ENCODE peak calls at places on chromosomes 4 and X, in four cellular contexts. V is WTC11, A is K562, W is A549. K is an unnamed sample.

GRCh38 chr4:151730003-151730559 is 30.7 kb downstream of the GATB start:
- DNase-seq in V (peak), A (no peak), W (peak), K (no peak)

GRCh38 chr4:168293386-168293975 is 25.1 kb downstream of the DDX60 start:
- DNase-seq in V (no peak), A (no peak), W (no peak), K (no peak)

GRCh38 chr4:168411318-168412150 is 68.8 kb downstream of the DDX60L start:
- DNase-seq in V (no peak), A (no peak), W (no peak), K (no peak)

GRCh38 chrX:118552501-118552900 is 56.9 kb downstream of the DOCK11 start:
- DNase-seq in V (no peak), A (no peak), W (peak), K (no peak)

GRCh38 chr4:169412046-169412445 is 141.3 kb upstream of the SH3RF1 start:
- DNase-seq in V (no peak), A (no peak), W (no peak), K (no peak)

GRCh38 chrX:45807572-45808425 is 607.1 kb upstream of the DIPK2B start:
- DNase-seq in V (no peak), A (no peak), W (peak), K (no peak)

GRCh38 chrX:137418086-137418485 is 147.8 kb upstream of the ZIC3 start:
- DNase-seq in V (no peak), A (no peak), W (no peak), K (no peak)

GRCh38 chr4:73259552-73260140 is 1.0 kb upstream of the ANKRD17 start:
- DNase-seq in V (no peak), A (peak), W (no peak), K (peak)

GRCh38 chrX:50067435-50068292 is 133.1 kb downstream of the AKAP4 start:
- DNase-seq in V (peak), A (no peak), W (peak), K (peak)

GRCh38 chr4:151429957-151430548 is 21.1 kb downstream of the FHIP1A start:
- DNase-seq in V (no peak), A (no peak), W (no peak), K (no peak)

GRCh38 chr4:2059726-2060577 is 825 bp downstream of the NAT8L start:
- DNase-seq in V (no peak), A (no peak), W (no peak), K (no peak)

GRCh38 chr4:73573794-73574528 is 46.3 kb downstream of the RASSF6 start:
- DNase-seq in V (peak), A (peak), W (peak), K (peak)

GRCh38 chr4:7831858-7832257 is 107.8 kb downstream of the AFAP1 start:
- DNase-seq in V (no peak), A (no peak), W (no peak), K (no peak)

GRCh38 chrX:152635941-152636340 is 1.8 kb upstream of the GABRQ start:
- DNase-seq in V (peak), A (peak), W (peak), K (peak)

GRCh38 chrX:32894679-32895078 is 316.7 kb downstream of the DMD start:
- DNase-seq in V (no peak), A (no peak), W (no peak), K (no peak)

GRCh38 chr4:43089730-43090129 is 197.2 kb downstream of the GRXCR1 start:
- DNase-seq in V (no peak), A (no peak), W (no peak), K (no peak)

GRCh38 chrX:13078739-13079444 is 34.5 kb upstream of the FAM9C start:
- DNase-seq in V (no peak), A (no peak), W (no peak), K (no peak)

GRCh38 chrX:153703036-153703370 is 15.3 kb downstream of the SLC6A8 start:
- DNase-seq in V (no peak), A (no peak), W (no peak), K (no peak)

GRCh38 chr4:89055157-89056080 is 1.6 kb downstream of the FAM13A start:
- DNase-seq in V (no peak), A (no peak), W (no peak), K (no peak)

GRCh38 chr4:54318904-54319303 is 89.8 kb downstream of the PDGFRA start:
- DNase-seq in V (peak), A (peak), W (peak), K (peak)

GRCh38 chrX:6708676-6709075 is 173.8 kb upstream of the VCX3A start:
- DNase-seq in V (no peak), A (no peak), W (no peak), K (no peak)

GRCh38 chrX:23511783-23512182 is 155.5 kb upstream of the PRDX4 start:
- DNase-seq in V (no peak), A (no peak), W (no peak), K (no peak)

GRCh38 chr4:64334964-64335363 is 74.3 kb downstream of the TECRL start:
- DNase-seq in V (no peak), A (no peak), W (no peak), K (no peak)

GRCh38 chr4:48290146-48290772 is 20.6 kb upstream of the TEC start:
- DNase-seq in V (peak), A (peak), W (peak), K (peak)

GRCh38 chr4:72924814-72925213 is 144.7 kb downstream of the COX18 start:
- DNase-seq in V (no peak), A (no peak), W (no peak), K (peak)

GRCh38 chrX:30895331-30895730 is 6.3 kb upstream of the TAB3 start:
- DNase-seq in V (no peak), A (no peak), W (no peak), K (peak)

GRCh38 chr4:125315571-125316390 is 1.0 kb downstream of the FAT4 start:
- DNase-seq in V (peak), A (no peak), W (peak), K (peak)

GRCh38 chr4:55372259-55372658 is 23.5 kb upstream of the TMEM165 start:
- DNase-seq in V (no peak), A (no peak), W (no peak), K (no peak)

GRCh38 chr4:107253579-107254068 is 217.5 kb upstream of the DKK2 start:
- DNase-seq in V (no peak), A (no peak), W (no peak), K (no peak)

GRCh38 chr4:24557036-24558022 is 27.0 kb downstream of the DHX15 start:
- DNase-seq in V (no peak), A (no peak), W (no peak), K (no peak)

GRCh38 chrX:113305496-113305895 is 464.9 kb upstream of the AMOT start:
- DNase-seq in V (no peak), A (no peak), W (no peak), K (no peak)

GRCh38 chrX:23127586-23127985 is 127.8 kb downstream of the DDX53 start:
- DNase-seq in V (no peak), A (no peak), W (no peak), K (no peak)

GRCh38 chr4:43047044-43047443 is 154.5 kb downstream of the GRXCR1 start:
- DNase-seq in V (no peak), A (no peak), W (no peak), K (no peak)

GRCh38 chr4:75919914-75920313 is 17.7 kb upstream of the PPEF2 start:
- DNase-seq in V (no peak), A (no peak), W (no peak), K (no peak)

GRCh38 chrX:63330681-63331080 is 20.5 kb downstream of the SPIN4 start:
- DNase-seq in V (no peak), A (no peak), W (peak), K (no peak)

GRCh38 chr4:1542516-1543320 is 136.5 kb upstream of the NKX1-1 start:
- DNase-seq in V (no peak), A (no peak), W (no peak), K (peak)

GRCh38 chr4:26196567-26196966 is 124.2 kb upstream of the RBPJ start:
- DNase-seq in V (no peak), A (no peak), W (no peak), K (no peak)

GRCh38 chr4:26192921-26193894 is 127.6 kb upstream of the RBPJ start:
- DNase-seq in V (no peak), A (no peak), W (no peak), K (no peak)

GRCh38 chr4:26197018-26197779 is 123.6 kb upstream of the RBPJ start:
- DNase-seq in V (no peak), A (no peak), W (peak), K (no peak)

GRCh38 chr4:26194764-26195163 is 126.0 kb upstream of the RBPJ start:
- DNase-seq in V (no peak), A (no peak), W (no peak), K (no peak)

DNA sequence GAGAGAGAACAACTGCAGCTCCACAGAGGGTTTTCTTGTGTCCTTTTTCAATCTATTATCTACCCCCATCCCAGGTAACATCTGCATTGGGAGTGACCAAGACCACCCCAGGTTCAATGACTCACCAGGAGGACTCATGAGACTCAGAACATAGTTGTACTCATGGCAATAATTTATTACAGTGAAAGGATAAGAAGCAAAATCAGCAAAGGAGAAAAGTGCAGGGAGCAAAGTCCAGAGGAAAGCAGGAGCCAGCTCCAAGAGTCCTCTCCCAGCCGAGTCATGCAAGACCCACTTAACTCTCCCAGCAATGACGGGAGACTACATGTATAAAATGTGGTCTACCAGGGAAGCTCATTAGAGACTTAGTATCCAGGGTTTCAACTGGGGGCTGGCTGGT is 129.5 kb upstream of the RBPJ start:
- DNase-seq in V (no peak), A (no peak), W (peak), K (no peak)
- TF ChIP-seq NR3C1 in V (no peak), A (no peak), W (no peak), K (no peak)

GRCh38 chrX:48498374-48498809 is 10.4 kb upstream of the PORCN start:
- DNase-seq in V (no peak), A (no peak), W (no peak), K (no peak)
- TF ChIP-seq NR3C1 in V (no peak), A (no peak), W (no peak), K (no peak)

GRCh38 chr4:182577411-182577810 is 334.2 kb downstream of the TENM3 start:
- DNase-seq in V (no peak), A (no peak), W (no peak), K (no peak)
- TF ChIP-seq NR3C1 in V (no peak), A (no peak), W (no peak), K (no peak)

DNA sequence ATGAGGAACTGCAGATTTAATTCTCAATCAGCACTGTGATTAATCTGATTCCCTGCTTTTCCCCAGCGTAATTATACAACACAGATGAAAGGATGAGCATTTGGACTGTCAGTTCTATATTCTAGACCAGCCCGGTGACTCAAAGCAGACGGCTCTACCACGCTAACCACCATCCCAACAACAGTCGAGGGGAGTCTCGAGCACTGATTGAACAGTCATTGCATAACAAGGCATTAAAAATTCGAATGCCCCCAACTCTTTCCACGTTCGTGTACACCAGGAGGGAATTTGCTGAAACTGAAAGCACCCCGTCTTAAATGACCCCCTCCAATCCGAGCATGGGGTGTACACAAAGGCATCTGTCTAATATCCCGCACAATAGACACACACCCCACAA is 1.2 kb downstream of the CASK start:
- DNase-seq in V (no peak), A (no peak), W (no peak), K (no peak)
- TF ChIP-seq NR3C1 in V (no peak), A (no peak), W (no peak), K (no peak)

DNA sequence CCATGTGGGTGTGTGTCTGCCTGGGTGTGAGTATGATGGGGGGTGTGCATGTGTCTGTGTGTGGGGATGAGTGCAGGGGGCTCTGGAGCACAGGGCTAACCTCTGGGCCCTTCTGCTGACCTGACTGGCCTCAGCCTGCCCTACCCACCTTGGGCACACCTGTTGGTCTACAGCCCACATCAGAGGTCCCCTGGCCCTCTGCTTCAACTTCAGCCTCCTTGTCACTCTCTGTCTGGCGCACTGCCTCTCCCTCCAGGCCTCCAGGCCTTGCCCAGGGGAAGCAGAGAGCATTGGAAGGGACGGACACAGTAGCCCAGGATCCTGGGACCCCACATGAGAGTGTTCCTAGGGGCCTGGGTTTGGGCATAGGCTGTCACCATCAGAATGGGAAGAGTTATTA is 115.4 kb downstream of the EFNB1 start:
- DNase-seq in V (no peak), A (peak), W (no peak), K (no peak)
- TF ChIP-seq NR3C1 in V (no peak), A (no peak), W (no peak), K (no peak)

GRCh38 chrX:65610040-65610439 is 57.4 kb upstream of the MSN start:
- DNase-seq in V (no peak), A (no peak), W (no peak), K (no peak)
- TF ChIP-seq NR3C1 in V (no peak), A (no peak), W (no peak), K (no peak)

DNA sequence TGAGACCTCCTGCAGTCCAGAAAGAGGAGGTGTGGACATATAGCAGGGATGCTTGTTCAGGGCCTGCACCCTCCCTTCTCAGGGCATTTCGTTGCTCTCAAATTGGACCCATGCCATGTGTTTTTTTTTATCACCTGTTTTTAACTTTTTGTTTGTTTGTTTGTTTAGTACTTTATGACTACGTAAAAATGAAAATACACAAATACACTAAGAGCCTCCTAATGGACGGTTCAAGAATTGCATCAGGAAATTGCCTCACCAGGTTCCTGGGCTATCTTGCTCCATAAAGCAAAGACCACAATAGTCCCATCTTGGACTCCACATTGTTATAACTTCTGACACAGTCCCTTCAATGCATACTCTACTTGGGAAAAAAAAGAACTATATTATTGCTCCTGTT is 1685.9 kb upstream of the TENM3 start:
- DNase-seq in V (no peak), A (no peak), W (no peak), K (no peak)
- TF ChIP-seq NR3C1 in V (no peak), A (no peak), W (no peak), K (no peak)

DNA sequence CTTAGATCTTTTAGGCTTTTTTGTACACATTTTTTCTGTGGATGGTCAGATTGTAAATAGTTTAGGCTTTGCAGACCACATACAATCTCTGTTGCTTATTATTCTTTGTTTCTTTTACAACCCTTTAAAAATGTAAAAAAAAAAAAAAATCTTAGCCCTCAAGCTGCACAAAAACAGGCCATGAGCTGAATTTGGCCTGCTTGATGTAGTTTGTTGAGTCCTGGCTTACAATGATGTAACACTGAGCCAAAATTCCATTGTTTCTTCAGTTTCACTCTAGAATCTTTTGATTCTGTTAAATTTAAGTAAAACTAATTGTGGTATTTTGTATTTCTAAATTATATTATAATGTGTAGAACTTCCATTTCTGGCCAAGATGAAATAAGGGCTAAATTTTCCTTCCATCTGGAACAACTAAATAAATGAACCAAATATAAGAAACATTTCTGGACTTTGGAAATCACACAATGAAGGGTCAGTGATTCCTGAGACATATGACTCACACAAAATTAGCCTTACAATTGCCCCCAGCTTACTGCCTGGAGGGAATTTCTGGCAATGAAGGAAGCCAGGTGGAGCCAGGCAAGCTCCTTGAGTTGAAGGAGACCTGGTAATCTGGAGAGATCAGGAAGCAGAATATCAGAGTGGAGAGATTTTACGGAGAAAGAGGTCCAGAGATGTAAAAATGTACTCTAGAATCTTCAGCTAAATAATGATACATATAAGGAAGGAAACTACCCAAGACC is 29.8 kb downstream of the IQCM start:
- DNase-seq in V (no peak), A (no peak), W (no peak), K (no peak)
- TF ChIP-seq NR3C1 in V (no peak), A (no peak), W (no peak), K (no peak)

GRCh38 chr4:142708231-142708630 is 137.9 kb downstream of the INPP4B start:
- DNase-seq in V (peak), A (no peak), W (no peak), K (no peak)
- TF ChIP-seq NR3C1 in V (no peak), A (no peak), W (no peak), K (no peak)

DNA sequence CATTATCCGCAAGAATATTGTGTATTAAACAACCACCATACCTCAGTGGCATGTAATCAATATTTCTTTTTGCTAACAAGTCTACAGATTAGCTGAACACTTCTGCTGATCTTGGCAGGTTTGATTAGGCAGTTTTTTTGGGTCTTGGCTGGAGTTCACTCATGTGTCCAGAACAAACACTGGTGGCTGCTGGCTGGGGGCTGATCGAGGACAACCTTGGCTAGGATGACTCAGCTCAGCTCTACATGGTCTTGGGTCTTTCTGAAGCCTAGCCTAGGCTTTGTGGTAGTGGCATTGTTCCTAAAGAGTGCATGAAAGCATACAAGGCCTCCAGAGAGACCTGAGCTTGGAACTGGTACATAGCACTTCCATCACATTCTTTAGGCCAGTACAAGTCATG is 41.1 kb downstream of the PPEF1 start:
- DNase-seq in V (no peak), A (no peak), W (no peak), K (peak)
- TF ChIP-seq NR3C1 in V (no peak), A (no peak), W (no peak), K (no peak)